ENCODE peak calls at places on chromosomes 13 and 19, in six cellular contexts. E is Caco-2; X is EL; K is activated naive CD4-positive, alpha-beta T cell treated with Interleukin-2 at 50 U/mL for 16 hours; A is SW480; L is CD4-positive, CD25-positive, alpha-beta regulatory T cell. Q is an unnamed sample.

GRCh38 chr13:21176982-21177284 is 475 bp downstream of the MRPL57 start:
- DNase-seq in E (no peak), X (no peak), K (no peak), A (no peak), L (no peak), Q (no peak)

GRCh38 chr19:2494447-2495129 is 18.7 kb downstream of the GADD45B start:
- DNase-seq in E (no peak), X (peak; percentile 76), K (peak; percentile 55), A (peak; percentile 34), L (peak; percentile 55), Q (peak; percentile 39)

GRCh38 chr13:67351114-67351513 is 121.0 kb upstream of the PCDH9 start:
- DNase-seq in E (no peak), X (no peak), K (no peak), A (no peak), L (no peak), Q (no peak)

GRCh38 chr13:72970956-72971355 is 87.8 kb upstream of the KLF5 start:
- DNase-seq in E (no peak), X (peak; percentile 53), K (no peak), A (peak; percentile 69), L (no peak), Q (no peak)

GRCh38 chr13:106233336-106233735 is 302.1 kb downstream of the EFNB2 start:
- DNase-seq in E (no peak), X (no peak), K (no peak), A (no peak), L (no peak), Q (no peak)

GRCh38 chr19:6728346-6728745 is 7.9 kb upstream of the C3 start:
- DNase-seq in E (no peak), X (no peak), K (no peak), A (no peak), L (no peak), Q (no peak)

GRCh38 chr13:49057176-49057575 is 81.5 kb downstream of the FNDC3A start:
- DNase-seq in E (no peak), X (no peak), K (no peak), A (no peak), L (no peak), Q (no peak)

GRCh38 chr19:6737873-6738725 is 719 bp upstream of the GPR108 start:
- DNase-seq in E (peak; percentile 85), X (peak; percentile 87), K (peak; percentile 81), A (peak; percentile 85), L (peak; percentile 89), Q (peak; percentile 87)

GRCh38 chr19:57302020-57302465 is 18.2 kb upstream of the ZNF543 start:
- DNase-seq in E (no peak), X (peak; percentile 96), K (no peak), A (no peak), L (no peak), Q (no peak)

GRCh38 chr13:34207872-34208271 is 389.9 kb downstream of the RFC3 start:
- DNase-seq in E (no peak), X (peak; percentile 15), K (no peak), A (no peak), L (no peak), Q (no peak)

GRCh38 chr13:64579331-64579730 is 2650.8 kb downstream of the PCDH9 start:
- DNase-seq in E (no peak), X (no peak), K (no peak), A (no peak), L (no peak), Q (no peak)

Q was measured in omental fat pad.